ENCODE peak calls at places on chromosomes 1 and 21, in six cellular contexts. L is frontal cortex; J is choroid plexus epithelial cell; O is amniotic stem cell; E is effector CD4-positive, alpha-beta T cell; Q is activated naive CD8-positive, alpha-beta T cell treated with anti-CD3 and anti-CD28 coated beads for 36 hours. T is an unnamed sample.

GRCh38 chr1:16156848-16157495 is 1.1 kb upstream of the EPHA2 start:
- DNase-seq in E (no peak), L (no peak), O (no peak), Q (no peak), J (peak; percentile 73), T (no peak)

GRCh38 chr1:56265205-56265604 is 314.2 kb downstream of the PLPP3 start:
- DNase-seq in J (no peak), Q (no peak), L (no peak), O (no peak), E (no peak), T (no peak)

GRCh38 chr1:214838351-214838750 is 235.4 kb downstream of the CENPF start:
- DNase-seq in J (peak; percentile 75), L (no peak), E (no peak), O (peak; percentile 18), Q (no peak), T (no peak)

GRCh38 chr1:79497193-79497773 is 490.8 kb upstream of the ADGRL4 start:
- DNase-seq in E (no peak), O (peak; percentile 26), L (peak; percentile 6), Q (no peak), J (peak; percentile 69), T (no peak)

GRCh38 chr1:183210678-183211077 is 24.6 kb downstream of the LAMC2 start:
- DNase-seq in E (no peak), J (no peak), L (no peak), Q (no peak), O (no peak), T (no peak)

GRCh38 chr1:94934551-94934950 is 7.6 kb upstream of the CNN3 start:
- DNase-seq in L (no peak), E (no peak), J (no peak), Q (no peak), O (no peak), T (no peak)

GRCh38 chr21:33078907-33079582 is 9.1 kb downstream of the OLIG1 start:
- DNase-seq in J (peak; percentile 42), O (no peak), Q (peak; percentile 47), L (peak; percentile 61), E (no peak), T (no peak)

GRCh38 chr21:36097427-36098230 is 27.8 kb downstream of the CBR1 start:
- DNase-seq in L (no peak), E (no peak), O (no peak), J (peak; percentile 52), Q (no peak), T (no peak)

GRCh38 chr1:30058966-30059365 is 664.4 kb downstream of the MATN1 start:
- DNase-seq in O (peak; percentile 87), J (peak; percentile 62), Q (no peak), E (no peak), L (no peak), T (no peak)

GRCh38 chr1:76037314-76037713 is 37.2 kb upstream of the ST6GALNAC3 start:
- DNase-seq in O (no peak), J (no peak), L (no peak), E (no peak), Q (no peak), T (no peak)

GRCh38 chr1:71650126-71650525 is 569.3 kb upstream of the ZRANB2 start:
- DNase-seq in O (peak; percentile 43), J (no peak), E (no peak), Q (no peak), L (no peak), T (no peak)

GRCh38 chr21:29613021-29613420 is 314.3 kb downstream of the BACH1 start:
- DNase-seq in L (no peak), E (no peak), J (peak; percentile 44), Q (no peak), O (no peak), T (no peak)

T was measured in coronary artery.